ENCODE peak calls at places on chromosomes 7 and 10, in seven cellular contexts. C is A549; N is left ventricle myocardium inferior; X is CD8-positive, alpha-beta T cell; O is psoas muscle; E is GM23338; K is Karpas-422. S is an unnamed sample.

GRCh38 chr10:129035052-129035805 is 431.8 kb upstream of the MGMT start:
- DNase-seq in C (no peak), N (no peak), X (peak; percentile 73), O (no peak), E (no peak), K (no peak), S (no peak)

GRCh38 chr7:80047032-80047431 is 87.6 kb upstream of the GNAI1 start:
- DNase-seq in C (no peak), N (no peak), X (no peak), O (no peak), E (no peak), K (no peak), S (no peak)

GRCh38 chr10:77795426-77796055 is 131.0 kb downstream of the DLG5 start:
- DNase-seq in C (no peak), N (no peak), X (no peak), O (no peak), E (no peak), K (no peak), S (no peak)

GRCh38 chr7:85630904-85631582 is 444.2 kb upstream of the SEMA3D start:
- DNase-seq in C (no peak), N (no peak), X (no peak), O (no peak), E (no peak), K (no peak), S (no peak)

GRCh38 chr7:50729962-50730361 is 52.7 kb downstream of the GRB10 start:
- DNase-seq in C (no peak), N (no peak), X (no peak), O (no peak), E (no peak), K (no peak), S (no peak)

GRCh38 chr7:68030530-68030929 is 1033.9 kb downstream of the TYW1 start:
- DNase-seq in C (no peak), N (no peak), X (no peak), O (no peak), E (no peak), K (no peak), S (no peak)

GRCh38 chr7:33873518-33873917 is 31.8 kb upstream of the BMPER start:
- DNase-seq in C (no peak), N (no peak), X (no peak), O (no peak), E (peak; percentile 35), K (no peak), S (no peak)

GRCh38 chr10:44850356-44850934 is 60.7 kb upstream of the TMEM72 start:
- DNase-seq in C (no peak), N (no peak), X (no peak), O (no peak), E (no peak), K (no peak), S (no peak)

GRCh38 chr10:83982812-83983211 is 156.5 kb upstream of the GHITM start:
- DNase-seq in C (no peak), N (no peak), X (no peak), O (no peak), E (no peak), K (no peak), S (no peak)

GRCh38 chr7:66776800-66777468 is 36.4 kb downstream of the RABGEF1 start:
- DNase-seq in C (no peak), N (no peak), X (no peak), O (no peak), E (no peak), K (no peak), S (no peak)

GRCh38 chr10:69473304-69473985 is 22.2 kb downstream of the TSPAN15 start:
- DNase-seq in C (no peak), N (no peak), X (no peak), O (no peak), E (no peak), K (no peak), S (no peak)

GRCh38 chr7:101315336-101315735 is 6.3 kb downstream of the IFT22 start:
- DNase-seq in C (peak; percentile 59), N (no peak), X (peak; percentile 56), O (no peak), E (peak; percentile 86), K (peak; percentile 83), S (no peak)

GRCh38 chr7:44308741-44309270 is 16.6 kb downstream of the CAMK2B start:
- DNase-seq in C (no peak), N (no peak), X (peak; percentile 8), O (no peak), E (no peak), K (no peak), S (peak; percentile 62)

GRCh38 chr10:29734980-29735627 is 100.3 kb upstream of the SVIL start:
- DNase-seq in C (peak; percentile 40), N (peak; percentile 81), X (peak; percentile 55), O (peak; percentile 75), E (peak; percentile 68), K (no peak), S (peak; percentile 83)

GRCh38 chr10:60139798-60140566 is 233.6 kb upstream of the CCDC6 start:
- DNase-seq in C (no peak), N (no peak), X (no peak), O (no peak), E (peak; percentile 93), K (no peak), S (no peak)

DNA sequence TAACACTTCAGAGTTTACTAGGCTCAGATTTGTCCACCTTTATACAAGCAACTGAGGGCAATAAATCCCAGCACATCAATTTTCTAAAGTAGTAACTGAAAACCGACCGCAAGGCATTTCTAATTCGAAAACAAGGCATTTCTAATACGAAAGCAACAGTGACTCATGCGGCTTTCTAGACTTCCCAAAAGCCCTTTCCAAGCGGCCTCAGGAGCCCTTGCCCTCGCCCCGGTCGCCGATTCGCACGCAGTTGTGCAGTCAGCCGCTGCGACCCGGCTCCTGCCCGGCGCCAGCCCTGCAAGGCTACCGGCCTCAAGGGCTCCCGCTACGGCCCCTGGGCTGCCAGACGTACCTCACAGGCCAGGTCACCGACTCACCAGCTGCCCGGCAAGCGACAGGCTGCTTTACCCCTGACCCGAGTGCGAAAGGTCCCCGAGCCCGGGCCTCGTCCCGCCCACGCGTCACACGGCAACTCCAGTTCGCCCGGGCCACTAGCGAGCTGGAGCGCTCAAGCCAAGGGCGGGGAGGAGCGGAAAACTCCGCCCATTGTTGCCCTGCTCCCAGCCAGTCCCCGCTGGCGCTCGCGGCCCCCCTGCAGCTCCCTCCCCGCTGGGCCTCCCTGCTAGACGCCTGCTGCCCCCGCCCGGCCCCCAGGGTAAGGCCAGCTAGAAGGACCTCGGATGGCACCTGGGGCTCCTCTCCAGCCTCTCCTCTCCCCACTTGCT is 7.3 kb downstream of the NCOA4 start:
- DNase-seq in C (peak; percentile 82), N (peak; percentile 93), X (peak; percentile 82), O (peak; percentile 94), E (peak; percentile 90), K (no peak), S (peak; percentile 95)
- H3K4me1 ChIP-seq in C (peaks cover 66% of the 10 kb centered on the region), N (peaks cover 98% of the 10 kb centered on the region), X (peaks cover 78% of the 10 kb centered on the region), O (peaks cover 93% of the 10 kb centered on the region), E (peaks cover 37% of the 10 kb centered on the region), K (peaks cover 46% of the 10 kb centered on the region), S (peaks cover 73% of the 10 kb centered on the region)

GRCh38 chr10:91300011-91300575 is 79.6 kb downstream of the PCGF5 start:
- DNase-seq in C (no peak), N (no peak), X (no peak), O (no peak), E (no peak), K (no peak), S (no peak)
- H3K27ac ChIP-seq in C (no peak overlapping the region), N (no peak overlapping the region), X (no peak overlapping the region), O (no peak overlapping the region), E (no peak overlapping the region), K (no peak overlapping the region), S (no peak overlapping the region)

DNA sequence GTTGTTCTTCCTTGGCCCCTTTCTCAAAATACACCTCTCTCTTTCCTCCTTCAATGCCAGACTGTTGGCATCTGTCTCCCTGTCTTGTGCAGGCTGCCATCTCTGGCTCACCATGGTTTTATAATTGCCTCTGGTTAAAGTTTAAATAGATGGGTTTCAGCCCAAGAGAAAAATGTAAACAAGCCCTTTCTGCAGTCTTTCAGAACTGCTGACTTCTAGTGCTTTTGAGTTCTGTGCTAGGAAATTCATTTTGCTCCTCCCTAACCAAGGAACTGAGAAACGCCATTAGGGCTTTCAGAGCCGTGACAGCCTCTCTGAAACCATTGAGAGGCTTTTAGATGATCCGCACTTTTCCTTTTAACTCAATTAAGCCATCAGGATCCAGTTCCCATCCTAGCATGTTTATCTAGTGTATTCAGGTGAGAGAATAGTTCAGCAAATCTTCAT is 101.5 kb upstream of the MKLN1 start:
- DNase-seq in C (no peak), N (no peak), X (no peak), O (no peak), E (no peak), K (no peak), S (no peak)
- H3K4me3 ChIP-seq in C (peak overlapping the region; percentile 1), N (no peak overlapping the region), X (no peak overlapping the region), O (no peak overlapping the region), E (no peak overlapping the region), K (no peak overlapping the region), S (no peak overlapping the region)

DNA sequence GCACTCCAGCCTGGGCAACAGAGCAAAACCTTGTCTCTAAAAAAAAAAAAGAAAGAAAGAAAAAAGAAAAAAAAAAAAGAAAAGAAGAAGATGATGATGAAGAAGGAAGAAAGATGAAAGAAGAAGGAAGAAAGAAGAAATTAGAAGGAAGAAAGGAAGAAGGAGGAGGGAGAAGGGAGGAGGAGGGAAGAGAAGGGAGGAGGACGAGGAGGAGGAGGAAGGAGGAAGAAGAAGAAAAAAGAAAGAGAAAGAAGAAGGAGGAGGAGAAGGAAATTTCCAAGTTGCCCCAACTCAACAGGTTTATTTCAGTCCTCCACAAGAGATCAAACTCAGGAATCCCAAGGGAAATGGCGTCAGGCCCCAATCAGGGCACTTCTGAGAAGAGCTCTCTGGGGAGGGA is 115.7 kb downstream of the ABLIM1 start:
- DNase-seq in C (no peak), N (no peak), X (no peak), O (no peak), E (no peak), K (no peak), S (no peak)
- H3K4me1 ChIP-seq in C (no peaks in the 10 kb centered on the region), N (peaks cover 94% of the 10 kb centered on the region), X (peaks cover 100% of the 10 kb centered on the region), O (no peaks in the 10 kb centered on the region), E (peaks cover 28% of the 10 kb centered on the region), K (peaks cover 36% of the 10 kb centered on the region), S (no peaks in the 10 kb centered on the region)

GRCh38 chr7:84073476-84073875 is 121.1 kb downstream of the SEMA3A start:
- DNase-seq in C (no peak), N (no peak), X (no peak), O (no peak), E (no peak), K (no peak), S (no peak)
- H3K27ac ChIP-seq in C (peak overlapping the region; percentile 56), N (no peak overlapping the region), X (no peak overlapping the region), O (no peak overlapping the region), E (no peak overlapping the region), K (no peak overlapping the region), S (no peak overlapping the region)

DNA sequence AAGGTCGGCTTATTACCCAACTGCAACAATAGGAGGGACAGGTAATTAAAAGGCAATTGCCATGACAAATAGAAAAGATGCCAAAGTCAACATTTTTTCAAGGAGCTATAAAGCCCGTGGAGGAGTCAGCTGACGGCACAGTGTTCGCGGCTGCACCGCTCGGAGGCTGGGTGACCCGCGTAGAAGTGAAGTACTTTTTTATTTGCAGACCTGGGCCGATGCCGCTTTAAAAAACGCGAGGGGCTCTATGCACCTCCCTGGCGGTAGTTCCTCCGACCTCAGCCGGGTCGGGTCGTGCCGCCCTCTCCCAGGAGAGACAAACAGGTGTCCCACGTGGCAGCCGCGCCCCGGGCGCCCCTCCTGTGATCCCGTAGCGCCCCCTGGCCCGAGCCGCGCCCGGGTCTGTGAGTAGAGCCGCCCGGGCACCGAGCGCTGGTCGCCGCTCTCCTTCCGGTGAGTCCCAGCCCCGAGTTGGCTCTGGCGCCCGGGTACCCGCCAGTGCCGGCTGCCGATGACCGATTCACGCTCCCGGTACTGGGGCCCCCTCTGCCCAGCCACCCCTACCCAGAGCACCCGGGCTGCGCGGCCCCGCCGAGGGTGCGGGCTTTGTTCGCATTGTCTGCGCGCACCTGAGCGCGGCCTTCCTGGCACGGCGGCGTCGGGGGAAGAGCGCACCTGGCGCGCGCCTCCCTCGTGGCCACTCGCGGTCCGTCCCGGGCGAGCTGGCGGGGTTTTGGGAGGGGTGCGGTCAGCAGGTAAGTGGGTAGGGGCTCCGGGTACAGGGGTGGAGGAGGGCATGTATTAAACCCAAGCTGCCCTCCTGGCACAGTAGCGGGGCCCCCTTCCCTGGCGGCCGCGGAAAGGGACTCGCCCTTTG is at the start of gene VWA2:
- DNase-seq in C (peak; percentile 38), N (peak; percentile 23), X (peak; percentile 14), O (peak; percentile 18), E (peak; percentile 77), K (no peak), S (no peak)
- H3K4me3 ChIP-seq in C (peak within 1 kb of the TSS; percentile 48), N (peak within 1 kb of the TSS; percentile 68), X (no peak within 1 kb of the TSS), O (peak within 1 kb of the TSS; percentile 65), E (peak within 1 kb of the TSS; percentile 65), K (no peak within 1 kb of the TSS), S (no peak within 1 kb of the TSS)